ENCODE peak calls at places on chromosomes 13 and 19, in seven cellular contexts. One of them, this sample, is unnamed.

GRCh38 chr13:73158851-73159250 is 100.0 kb downstream of the KLF5 start:
- DNase-seq in D721Med: no peak
- DNase-seq in osteoblast: no peak
- DNase-seq in AG10803: peak
- DNase-seq in AG09309: no peak
- DNase-seq in nephron progenitor cell: no peak
- DNase-seq in AG04449: no peak
- DNase-seq in this sample: no peak

GRCh38 chr13:99320693-99321481 is 13.7 kb upstream of the GPR183 start:
- DNase-seq in D721Med: no peak
- DNase-seq in osteoblast: no peak
- DNase-seq in AG10803: peak
- DNase-seq in AG09309: peak
- DNase-seq in nephron progenitor cell: no peak
- DNase-seq in AG04449: no peak
- DNase-seq in this sample: no peak

GRCh38 chr13:33206945-33207615 is 78.5 kb downstream of the STARD13 start:
- DNase-seq in D721Med: no peak
- DNase-seq in osteoblast: no peak
- DNase-seq in AG10803: no peak
- DNase-seq in AG09309: no peak
- DNase-seq in nephron progenitor cell: no peak
- DNase-seq in AG04449: no peak
- DNase-seq in this sample: no peak

GRCh38 chr19:27971071-27971470 is 1241.9 kb downstream of the UQCRFS1 start:
- DNase-seq in D721Med: no peak
- DNase-seq in osteoblast: no peak
- DNase-seq in AG10803: peak
- DNase-seq in AG09309: no peak
- DNase-seq in nephron progenitor cell: peak
- DNase-seq in AG04449: no peak
- DNase-seq in this sample: no peak

GRCh38 chr19:53989600-53990533 is 1.6 kb upstream of the CACNG6 start:
- DNase-seq in D721Med: no peak
- DNase-seq in osteoblast: peak
- DNase-seq in AG10803: no peak
- DNase-seq in AG09309: no peak
- DNase-seq in nephron progenitor cell: no peak
- DNase-seq in AG04449: no peak
- DNase-seq in this sample: no peak

GRCh38 chr13:90594694-90595093 is 752.8 kb upstream of the MIR17HG start:
- DNase-seq in D721Med: no peak
- DNase-seq in osteoblast: no peak
- DNase-seq in AG10803: peak
- DNase-seq in AG09309: peak
- DNase-seq in nephron progenitor cell: no peak
- DNase-seq in AG04449: no peak
- DNase-seq in this sample: no peak

GRCh38 chr13:46113596-46113995 is 8.8 kb upstream of the CPB2 start:
- DNase-seq in D721Med: no peak
- DNase-seq in osteoblast: no peak
- DNase-seq in AG10803: no peak
- DNase-seq in AG09309: no peak
- DNase-seq in nephron progenitor cell: no peak
- DNase-seq in AG04449: no peak
- DNase-seq in this sample: no peak

GRCh38 chr19:30877591-30878230 is 471.5 kb downstream of the TSHZ3 start:
- DNase-seq in D721Med: no peak
- DNase-seq in osteoblast: no peak
- DNase-seq in AG10803: no peak
- DNase-seq in AG09309: no peak
- DNase-seq in nephron progenitor cell: no peak
- DNase-seq in AG04449: no peak
- DNase-seq in this sample: no peak

GRCh38 chr13:108927615-108928014 is 298.2 kb downstream of the MYO16 start:
- DNase-seq in D721Med: no peak
- DNase-seq in osteoblast: no peak
- DNase-seq in AG10803: no peak
- DNase-seq in AG09309: no peak
- DNase-seq in nephron progenitor cell: no peak
- DNase-seq in AG04449: no peak
- DNase-seq in this sample: no peak

GRCh38 chr13:107441279-107441678 is 774.1 kb downstream of the LIG4 start:
- DNase-seq in D721Med: no peak
- DNase-seq in osteoblast: peak
- DNase-seq in AG10803: peak
- DNase-seq in AG09309: no peak
- DNase-seq in nephron progenitor cell: no peak
- DNase-seq in AG04449: no peak
- DNase-seq in this sample: no peak

GRCh38 chr13:41284512-41285288 is 21.3 kb upstream of the MTRF1 start:
- DNase-seq in D721Med: no peak
- DNase-seq in osteoblast: peak
- DNase-seq in AG10803: peak
- DNase-seq in AG09309: peak
- DNase-seq in nephron progenitor cell: no peak
- DNase-seq in AG04449: peak
- DNase-seq in this sample: peak

GRCh38 chr19:1383311-1384084 is at the start of gene NDUFS7:
- DNase-seq in D721Med: peak
- DNase-seq in osteoblast: peak
- DNase-seq in AG10803: peak
- DNase-seq in AG09309: peak
- DNase-seq in nephron progenitor cell: peak
- DNase-seq in AG04449: peak
- DNase-seq in this sample: peak

GRCh38 chr19:46376241-46377153 is 29.6 kb downstream of the PPP5C start:
- DNase-seq in D721Med: no peak
- DNase-seq in osteoblast: no peak
- DNase-seq in AG10803: no peak
- DNase-seq in AG09309: no peak
- DNase-seq in nephron progenitor cell: no peak
- DNase-seq in AG04449: no peak
- DNase-seq in this sample: no peak

GRCh38 chr13:71540098-71540497 is 326.9 kb downstream of the DACH1 start:
- DNase-seq in D721Med: no peak
- DNase-seq in osteoblast: no peak
- DNase-seq in AG10803: no peak
- DNase-seq in AG09309: no peak
- DNase-seq in nephron progenitor cell: no peak
- DNase-seq in AG04449: no peak
- DNase-seq in this sample: no peak

GRCh38 chr19:4139614-4140236 is 13.7 kb upstream of the CREB3L3 start:
- DNase-seq in D721Med: peak
- DNase-seq in osteoblast: peak
- DNase-seq in AG10803: peak
- DNase-seq in AG09309: no peak
- DNase-seq in nephron progenitor cell: peak
- DNase-seq in AG04449: no peak
- DNase-seq in this sample: peak

GRCh38 chr19:4206818-4207484 is 22.4 kb upstream of the EBI3 start:
- DNase-seq in D721Med: no peak
- DNase-seq in osteoblast: peak
- DNase-seq in AG10803: peak
- DNase-seq in AG09309: no peak
- DNase-seq in nephron progenitor cell: no peak
- DNase-seq in AG04449: no peak
- DNase-seq in this sample: no peak

GRCh38 chr19:50318438-50318837 is 10.7 kb downstream of the KCNC3 start:
- DNase-seq in D721Med: no peak
- DNase-seq in osteoblast: peak
- DNase-seq in AG10803: no peak
- DNase-seq in AG09309: no peak
- DNase-seq in nephron progenitor cell: no peak
- DNase-seq in AG04449: no peak
- DNase-seq in this sample: no peak

GRCh38 chr13:104414771-104415170 is 1348.6 kb upstream of the SLC10A2 start:
- DNase-seq in D721Med: no peak
- DNase-seq in osteoblast: no peak
- DNase-seq in AG10803: no peak
- DNase-seq in AG09309: no peak
- DNase-seq in nephron progenitor cell: no peak
- DNase-seq in AG04449: no peak
- DNase-seq in this sample: no peak

GRCh38 chr19:49851456-49852259 is 699 bp downstream of the PTOV1 start:
- DNase-seq in D721Med: peak
- DNase-seq in osteoblast: no peak
- DNase-seq in AG10803: no peak
- DNase-seq in AG09309: no peak
- DNase-seq in nephron progenitor cell: peak
- DNase-seq in AG04449: no peak
- DNase-seq in this sample: no peak

GRCh38 chr19:42028304-42029216 is 34.5 kb upstream of the ATP1A3 start:
- DNase-seq in D721Med: no peak
- DNase-seq in osteoblast: peak
- DNase-seq in AG10803: no peak
- DNase-seq in AG09309: no peak
- DNase-seq in nephron progenitor cell: peak
- DNase-seq in AG04449: no peak
- DNase-seq in this sample: no peak

GRCh38 chr13:82655518-82655855 is 1226.8 kb downstream of the SLITRK1 start:
- DNase-seq in D721Med: no peak
- DNase-seq in osteoblast: no peak
- DNase-seq in AG10803: no peak
- DNase-seq in AG09309: no peak
- DNase-seq in nephron progenitor cell: no peak
- DNase-seq in AG04449: no peak
- DNase-seq in this sample: no peak

GRCh38 chr19:19217110-19217509 is 5.4 kb downstream of the NCAN start:
- DNase-seq in D721Med: no peak
- DNase-seq in osteoblast: peak
- DNase-seq in AG10803: peak
- DNase-seq in AG09309: no peak
- DNase-seq in nephron progenitor cell: no peak
- DNase-seq in AG04449: no peak
- DNase-seq in this sample: no peak

GRCh38 chr13:30266751-30267150 is 40.6 kb downstream of the KATNAL1 start:
- DNase-seq in D721Med: no peak
- DNase-seq in osteoblast: no peak
- DNase-seq in AG10803: peak
- DNase-seq in AG09309: no peak
- DNase-seq in nephron progenitor cell: no peak
- DNase-seq in AG04449: no peak
- DNase-seq in this sample: no peak

DNA sequence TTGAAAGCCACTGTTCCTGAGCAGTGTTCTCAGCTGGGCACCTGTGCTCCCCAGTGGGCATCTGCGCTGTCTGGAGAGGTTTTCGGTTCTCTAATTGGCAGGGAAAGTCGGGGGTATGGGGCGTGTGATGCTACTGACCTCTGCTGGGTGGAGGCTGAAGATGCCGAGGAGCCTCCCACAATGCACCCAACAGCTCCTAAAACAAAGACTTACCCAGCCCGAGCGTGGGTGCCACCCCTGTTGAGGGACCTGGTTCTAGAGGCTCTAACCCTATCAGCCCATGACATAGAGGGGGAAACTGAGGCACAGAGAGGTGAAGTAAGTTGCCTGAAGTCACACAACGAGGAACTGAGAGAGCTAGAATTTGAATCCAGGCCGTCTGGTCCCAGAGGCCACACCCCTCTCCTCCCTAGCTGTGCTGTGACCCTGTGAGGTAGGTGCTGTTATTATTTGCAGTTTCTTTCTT is 2.3 kb downstream of the SPACA4 start:
- DNase-seq in D721Med: peak
- DNase-seq in osteoblast: peak
- DNase-seq in AG10803: peak
- DNase-seq in AG09309: no peak
- DNase-seq in nephron progenitor cell: no peak
- DNase-seq in AG04449: no peak
- DNase-seq in this sample: no peak
- TF ChIP-seq CTCF in D721Med: peak
- TF ChIP-seq CTCF in osteoblast: peak
- TF ChIP-seq CTCF in AG10803: peak
- TF ChIP-seq CTCF in AG09309: peak
- TF ChIP-seq CTCF in nephron progenitor cell: peak
- TF ChIP-seq CTCF in AG04449: peak
- TF ChIP-seq CTCF in this sample: peak

GRCh38 chr19:36030264-36031148 is 2.2 kb downstream of the CLIP3 start:
- DNase-seq in D721Med: no peak
- DNase-seq in osteoblast: peak
- DNase-seq in AG10803: peak
- DNase-seq in AG09309: no peak
- DNase-seq in nephron progenitor cell: no peak
- DNase-seq in AG04449: no peak
- DNase-seq in this sample: no peak
- TF ChIP-seq CTCF in D721Med: no peak
- TF ChIP-seq CTCF in osteoblast: peak
- TF ChIP-seq CTCF in AG10803: peak
- TF ChIP-seq CTCF in AG09309: peak
- TF ChIP-seq CTCF in nephron progenitor cell: no peak
- TF ChIP-seq CTCF in AG04449: peak
- TF ChIP-seq CTCF in this sample: no peak

DNA sequence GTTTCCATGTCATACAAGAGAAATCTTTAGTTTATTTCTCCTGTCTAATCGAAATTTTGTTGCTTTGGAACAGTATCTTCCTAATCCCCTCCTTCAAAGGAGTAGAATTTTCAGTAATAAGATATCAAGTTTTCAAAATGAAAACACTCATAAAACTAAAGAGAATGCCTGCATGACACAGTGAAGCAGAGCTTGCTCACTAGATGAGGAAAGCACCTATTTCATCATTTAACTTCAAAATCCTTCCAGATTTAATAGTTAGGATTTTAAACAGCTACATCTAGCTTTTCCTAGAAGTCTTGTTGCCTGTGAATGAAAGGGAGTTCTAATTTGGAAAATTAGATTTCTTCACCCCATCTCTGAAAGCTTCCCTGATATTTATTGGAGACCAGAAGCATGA is 80.8 kb downstream of the TNFSF11 start:
- DNase-seq in D721Med: no peak
- DNase-seq in osteoblast: no peak
- DNase-seq in AG10803: no peak
- DNase-seq in AG09309: no peak
- DNase-seq in nephron progenitor cell: no peak
- DNase-seq in AG04449: no peak
- DNase-seq in this sample: no peak
- TF ChIP-seq CTCF in D721Med: no peak
- TF ChIP-seq CTCF in osteoblast: no peak
- TF ChIP-seq CTCF in AG10803: no peak
- TF ChIP-seq CTCF in AG09309: no peak
- TF ChIP-seq CTCF in nephron progenitor cell: no peak
- TF ChIP-seq CTCF in AG04449: no peak
- TF ChIP-seq CTCF in this sample: no peak

DNA sequence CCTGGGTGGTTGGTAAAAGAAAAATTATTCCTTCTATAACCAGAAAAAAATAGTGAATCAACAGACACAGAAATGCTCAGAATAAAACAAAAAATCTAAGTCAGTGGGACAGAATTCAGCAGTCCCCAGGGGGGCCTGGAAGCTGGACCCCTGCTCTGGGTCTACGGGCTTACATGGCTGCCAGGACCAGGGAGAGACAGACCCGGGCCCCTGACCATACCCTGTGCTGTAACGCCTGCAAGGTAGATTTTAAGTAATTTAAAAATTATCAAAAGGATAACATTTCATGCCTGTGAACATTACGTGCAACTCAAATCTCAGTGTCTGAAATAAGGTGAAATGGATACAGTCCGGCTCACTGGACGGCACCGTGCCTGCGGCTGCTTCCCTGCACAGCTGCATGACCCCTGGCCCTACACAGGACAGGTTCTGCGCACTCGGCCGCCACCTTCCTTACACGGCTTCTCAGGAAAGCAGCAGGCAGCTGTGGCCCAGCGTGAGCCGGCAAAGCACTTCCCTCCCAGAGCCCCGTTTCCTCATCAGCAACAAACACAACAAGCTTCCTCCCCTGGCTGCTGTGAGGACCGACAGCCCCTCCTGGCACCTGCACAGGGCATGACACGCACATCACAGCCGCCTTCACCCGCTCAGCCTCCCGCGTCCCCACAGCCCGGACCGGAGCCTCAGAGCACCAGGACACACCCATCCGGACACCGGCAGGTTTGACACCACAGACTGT is 22.2 kb downstream of the RASA3 start:
- DNase-seq in D721Med: no peak
- DNase-seq in osteoblast: peak
- DNase-seq in AG10803: peak
- DNase-seq in AG09309: no peak
- DNase-seq in nephron progenitor cell: no peak
- DNase-seq in AG04449: no peak
- DNase-seq in this sample: no peak
- TF ChIP-seq CTCF in D721Med: no peak
- TF ChIP-seq CTCF in osteoblast: no peak
- TF ChIP-seq CTCF in AG10803: peak
- TF ChIP-seq CTCF in AG09309: no peak
- TF ChIP-seq CTCF in nephron progenitor cell: no peak
- TF ChIP-seq CTCF in AG04449: no peak
- TF ChIP-seq CTCF in this sample: peak